ENCODE peak calls at places on chromosomes 12 and 14, in nine cellular contexts. U is heart left ventricle, Z is Peyer's patch, D is endothelial cell of umbilical vein, M is lower leg skin, P is GM12878, F is stomach, T is IMR-90, J is adrenal gland. K is an unnamed sample.

GRCh38 chr14:57389646-57390036 is 745 bp upstream of the NAA30 start:
- DNase-seq in U (no peak), M (no peak), P (peak; percentile 13), D (no peak), J (peak; percentile 11), T (no peak), F (no peak), Z (no peak), K (peak; percentile 13)

GRCh38 chr14:32933623-32933942 is 5.1 kb upstream of the NPAS3 start:
- DNase-seq in T (no peak), P (no peak), M (no peak), Z (no peak), J (no peak), D (no peak), U (no peak), F (no peak), K (no peak)

GRCh38 chr12:27291862-27292261 is 40.8 kb upstream of the BMAL2 start:
- DNase-seq in M (no peak), T (no peak), J (no peak), Z (no peak), F (no peak), U (no peak), P (no peak), D (peak; percentile 94), K (no peak)

GRCh38 chr12:108167974-108168373 is 38.9 kb downstream of the WSCD2 start:
- DNase-seq in D (no peak), Z (no peak), U (no peak), P (no peak), M (no peak), F (no peak), J (no peak), T (no peak), K (no peak)

GRCh38 chr14:64235652-64236640 is 58.2 kb downstream of the ESR2 start:
- DNase-seq in P (peak; percentile 93), F (no peak), T (no peak), J (no peak), Z (no peak), M (no peak), D (no peak), U (no peak), K (peak; percentile 63)

GRCh38 chr12:40331886-40332285 is 107.1 kb downstream of the LRRK2 start:
- DNase-seq in Z (no peak), J (no peak), U (no peak), M (no peak), P (no peak), T (no peak), F (no peak), D (no peak), K (no peak)

GRCh38 chr12:5258966-5259365 is 172.9 kb upstream of the NTF3 start:
- DNase-seq in D (no peak), T (no peak), U (no peak), P (no peak), M (no peak), Z (no peak), F (no peak), J (no peak), K (no peak)

GRCh38 chr14:51094282-51094821 is 553 bp downstream of the TRIM9 start:
- DNase-seq in T (no peak), Z (peak; percentile 48), U (no peak), F (no peak), D (no peak), J (no peak), P (no peak), M (no peak), K (no peak)

GRCh38 chr14:63663428-63664142 is 21.9 kb upstream of the WDR89 start:
- DNase-seq in P (no peak), J (no peak), D (no peak), Z (peak; percentile 59), M (no peak), U (no peak), F (no peak), T (no peak), K (no peak)

GRCh38 chr14:23028800-23029199 is 5.9 kb downstream of the PSMB5 start:
- DNase-seq in T (peak; percentile 61), D (no peak), P (no peak), J (no peak), U (no peak), F (no peak), M (no peak), Z (no peak), K (no peak)
- H3K4me3 ChIP-seq in T (no peak overlapping the region), D (no peak overlapping the region), P (no peak overlapping the region), J (no peak overlapping the region), U (no peak overlapping the region), F (no peak overlapping the region), M (no peak overlapping the region), Z (no peak overlapping the region), K (no peak overlapping the region)

GRCh38 chr12:46361667-46362034 is 10.9 kb downstream of the SLC38A2 start:
- DNase-seq in J (no peak), D (no peak), T (no peak), P (no peak), U (no peak), F (no peak), M (no peak), Z (no peak), K (no peak)

GRCh38 chr12:46364777-46365580 is 7.6 kb downstream of the SLC38A2 start:
- DNase-seq in D (peak; percentile 72), P (no peak), F (peak; percentile 84), J (peak; percentile 81), M (no peak), U (peak; percentile 68), T (peak; percentile 85), Z (no peak), K (peak; percentile 71)

GRCh38 chr12:46364300-46364696 is 8.3 kb downstream of the SLC38A2 start:
- DNase-seq in J (no peak), U (no peak), Z (no peak), M (no peak), T (no peak), P (no peak), D (no peak), F (no peak), K (no peak)

GRCh38 chr12:46362895-46363581 is 9.5 kb downstream of the SLC38A2 start:
- DNase-seq in P (no peak), U (no peak), J (no peak), T (no peak), Z (no peak), M (no peak), F (no peak), D (no peak), K (no peak)

DNA sequence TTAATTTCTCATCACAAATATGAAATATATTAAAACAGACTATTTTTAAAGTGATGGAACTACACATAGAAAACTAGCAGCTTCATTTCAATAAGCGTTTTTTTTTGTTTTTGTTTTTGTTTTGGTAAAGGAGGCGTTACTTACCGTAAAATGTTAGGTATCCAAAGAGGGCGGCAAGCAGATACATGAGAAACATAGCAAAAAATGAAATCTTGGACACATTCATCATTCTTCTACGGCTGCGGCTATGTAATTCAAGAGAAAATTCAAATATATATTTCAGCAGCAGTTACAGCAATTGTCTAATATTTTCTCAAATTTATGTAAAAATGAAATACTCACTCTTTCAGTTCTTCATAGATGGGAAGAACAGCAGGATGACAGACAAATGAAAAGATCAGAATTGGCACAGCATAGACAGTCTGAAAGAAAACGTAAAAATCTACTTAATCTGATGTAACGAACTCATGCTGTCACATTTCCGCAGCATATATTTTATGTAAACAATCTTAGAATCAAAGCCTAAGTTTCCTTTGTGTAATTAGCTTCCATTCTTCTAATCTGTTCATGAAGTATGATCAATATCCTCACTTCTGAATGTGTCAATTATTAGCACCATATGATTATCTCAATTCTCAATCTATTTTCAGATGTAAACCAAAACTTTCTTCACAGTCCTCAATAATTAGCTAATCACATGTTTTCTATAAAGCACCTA is 8.8 kb downstream of the SLC38A2 start:
- DNase-seq in M (no peak), U (no peak), F (no peak), T (no peak), J (no peak), P (no peak), D (no peak), Z (no peak), K (no peak)
- TF ChIP-seq POLR2A in M (no peak), U (no peak), F (no peak), T (peak; percentile 54), J (no peak), P (no peak), D (no peak), Z (no peak), K (no peak)

DNA sequence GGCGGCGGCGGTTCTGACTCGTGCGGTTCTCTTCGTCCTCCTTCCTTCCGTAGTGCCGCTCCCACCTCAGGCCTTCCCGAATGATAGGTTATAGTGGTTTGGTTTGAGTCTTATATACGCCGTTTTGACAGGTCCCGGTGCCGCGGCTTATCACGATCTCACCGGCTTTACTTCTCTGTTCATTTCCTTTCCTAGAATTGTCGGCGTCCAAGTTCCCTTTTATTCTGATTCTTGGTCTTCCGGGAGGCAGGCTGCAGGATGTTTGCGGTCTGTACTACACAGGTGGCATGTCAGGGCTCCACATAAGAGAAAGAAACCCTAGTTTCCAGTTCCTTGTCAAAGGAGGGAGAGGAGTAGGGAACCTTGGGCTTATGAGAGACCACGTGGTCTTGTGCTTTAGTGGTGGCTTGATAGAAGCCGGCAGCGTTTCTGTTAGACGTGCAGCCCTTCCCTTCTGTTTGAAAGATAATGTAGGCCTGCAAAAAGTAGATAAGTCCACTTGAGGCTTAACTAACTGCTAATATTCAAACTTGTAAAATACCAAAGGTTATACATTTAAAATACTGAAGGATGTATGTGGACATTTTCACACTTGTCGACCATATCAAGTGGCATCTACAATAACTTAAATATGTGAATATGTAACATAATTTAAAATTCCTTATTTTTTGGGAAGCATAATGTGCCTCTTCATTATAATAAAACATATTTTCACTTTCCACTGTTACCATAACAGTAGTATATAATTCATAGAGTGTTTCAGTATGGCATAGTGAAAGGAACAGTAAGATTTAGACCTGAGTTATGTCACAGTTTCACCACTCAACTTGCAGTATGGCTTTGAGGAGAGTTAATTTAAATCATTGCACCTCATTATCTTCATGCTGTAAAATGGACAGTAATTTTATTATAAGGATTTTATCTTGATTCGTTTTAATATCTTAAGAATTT is 804 bp downstream of the USP15 start:
- DNase-seq in T (peak; percentile 41), D (peak; percentile 60), U (peak; percentile 28), P (peak; percentile 73), F (peak; percentile 32), M (peak; percentile 25), Z (no peak), J (peak; percentile 38), K (peak; percentile 45)
- H3K4me3 ChIP-seq in T (peak overlapping the region; percentile 75), D (peak overlapping the region; percentile 65), U (peak overlapping the region; percentile 80), P (peak overlapping the region; percentile 99), F (peak overlapping the region; percentile 89), M (peak overlapping the region; percentile 98), Z (peak overlapping the region; percentile 92), J (peak overlapping the region; percentile 99), K (peak overlapping the region; percentile 93)

DNA sequence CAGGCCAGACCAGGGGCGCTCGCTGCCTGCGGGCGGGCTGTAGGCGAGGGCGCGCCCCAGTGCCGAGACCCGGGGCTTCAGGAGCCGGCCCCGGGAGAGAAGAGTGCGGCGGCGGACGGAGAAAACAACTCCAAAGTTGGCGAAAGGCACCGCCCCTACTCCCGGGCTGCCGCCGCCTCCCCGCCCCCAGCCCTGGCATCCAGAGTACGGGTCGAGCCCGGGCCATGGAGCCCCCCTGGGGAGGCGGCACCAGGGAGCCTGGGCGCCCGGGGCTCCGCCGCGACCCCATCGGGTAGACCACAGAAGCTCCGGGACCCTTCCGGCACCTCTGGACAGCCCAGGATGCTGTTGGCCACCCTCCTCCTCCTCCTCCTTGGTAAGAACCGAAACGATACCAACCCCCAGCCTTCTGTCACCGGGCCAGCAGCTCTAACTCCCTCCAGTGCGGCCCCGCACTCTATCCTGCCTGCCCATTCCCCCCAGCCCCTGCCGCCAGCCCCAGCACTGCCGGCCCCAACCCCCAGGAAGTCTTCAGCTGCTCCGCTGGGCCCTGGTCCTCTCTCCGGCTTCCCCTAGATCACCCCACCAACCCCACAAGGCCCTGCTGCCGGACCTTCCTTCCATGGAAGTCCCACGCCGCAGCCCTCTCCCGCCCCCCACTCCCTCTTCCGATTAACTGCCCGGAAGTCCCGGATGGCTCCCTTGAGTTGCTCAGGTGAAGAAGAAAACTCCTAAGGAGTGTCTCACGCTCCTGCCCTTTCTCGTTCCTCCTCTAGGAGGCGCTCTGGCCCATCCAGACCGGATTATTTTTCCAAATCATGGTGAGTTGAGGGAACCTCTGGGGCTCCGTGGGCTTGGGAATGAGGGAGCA is 657 bp downstream of the LRP10 start:
- DNase-seq in T (peak; percentile 81), U (peak; percentile 74), Z (peak; percentile 86), P (no peak), M (peak; percentile 87), D (peak; percentile 87), J (peak; percentile 82), F (peak; percentile 90), K (peak; percentile 92)
- TF ChIP-seq POLR2A in T (no peak), U (no peak), Z (no peak), P (no peak), M (no peak), D (peak; percentile 59), J (peak; percentile 14), F (no peak), K (peak; percentile 23)